ENCODE peak calls at places on chromosomes 2 and 18, in five cellular contexts. E is stomach, D is omental fat pad, T is A549, I is GM06990. L is an unnamed sample.

GRCh38 chr2:45808294-45808693 is 156.8 kb downstream of the PRKCE start:
- DNase-seq in E (no peak), D (no peak), T (no peak), I (no peak), L (no peak)

GRCh38 chr2:96888082-96889011 is 18.5 kb upstream of the SEMA4C start:
- DNase-seq in E (peak), D (no peak), T (no peak), I (no peak), L (no peak)

GRCh38 chr18:58272779-58273500 is 228.9 kb downstream of the NEDD4L start:
- DNase-seq in E (no peak), D (no peak), T (no peak), I (no peak), L (no peak)

GRCh38 chr2:219442206-219443015 is 7.8 kb downstream of the SPEG start:
- DNase-seq in E (no peak), D (no peak), T (no peak), I (no peak), L (no peak)

GRCh38 chr18:56748698-56749268 is 97.6 kb downstream of the WDR7 start:
- DNase-seq in E (no peak), D (no peak), T (peak), I (no peak), L (peak)

GRCh38 chr2:11456251-11456650 is 9.7 kb downstream of the E2F6 start:
- DNase-seq in E (no peak), D (no peak), T (no peak), I (no peak), L (no peak)

GRCh38 chr2:9895669-9896068 is 52.4 kb downstream of the TAF1B start:
- DNase-seq in E (no peak), D (no peak), T (no peak), I (no peak), L (no peak)

GRCh38 chr2:50344509-50345106 is 687.3 kb downstream of the NRXN1 start:
- DNase-seq in E (no peak), D (no peak), T (no peak), I (no peak), L (no peak)

GRCh38 chr2:20989404-20989803 is 54.5 kb downstream of the APOB start:
- DNase-seq in E (no peak), D (no peak), T (no peak), I (no peak), L (no peak)

GRCh38 chr18:25136416-25137132 is 215.4 kb downstream of the ZNF521 start:
- DNase-seq in E (no peak), D (no peak), T (no peak), I (no peak), L (no peak)

DNA sequence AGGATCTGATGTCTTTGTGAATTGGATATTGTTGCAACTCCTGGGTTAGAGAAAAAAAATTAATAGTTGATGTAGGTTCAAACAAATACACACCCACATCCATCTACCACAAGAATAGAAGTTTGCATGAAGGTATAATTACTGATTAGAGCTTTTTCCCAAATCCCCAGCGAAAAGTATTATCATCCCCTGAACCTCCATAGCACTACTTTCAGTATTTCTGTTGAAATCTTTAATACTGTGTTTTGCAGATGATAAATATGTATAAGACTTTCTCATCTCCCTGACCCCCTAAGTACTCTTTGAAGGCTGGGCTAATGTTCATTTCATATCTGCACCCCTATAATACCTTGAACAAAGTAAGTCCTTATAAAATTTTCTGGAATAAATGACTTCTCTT is 6.4 kb downstream of the FN1 start:
- DNase-seq in E (no peak), D (no peak), T (no peak), I (no peak), L (no peak)
- TF ChIP-seq CTCF in E (no peak), D (no peak), T (no peak), I (no peak), L (no peak)

GRCh38 chr18:11570770-11571169 is 38.6 kb upstream of the SLC35G4 start:
- DNase-seq in E (no peak), D (no peak), T (no peak), I (no peak), L (no peak)
- TF ChIP-seq CTCF in E (no peak), D (no peak), T (peak), I (peak), L (peak)

GRCh38 chr18:48896875-48897511 is 53.8 kb downstream of the SMAD7 start:
- DNase-seq in E (peak), D (no peak), T (no peak), I (peak), L (no peak)
- TF ChIP-seq CTCF in E (no peak), D (no peak), T (no peak), I (no peak), L (peak)

GRCh38 chr2:201915446-201915845 is 109.1 kb downstream of the CDK15 start:
- DNase-seq in E (no peak), D (no peak), T (no peak), I (no peak), L (no peak)
- TF ChIP-seq CTCF in E (no peak), D (no peak), T (no peak), I (peak), L (no peak)